ENCODE peak calls at places on chromosomes 3 and 15, in nine cellular contexts. N is AG10803, K is heart left ventricle, Z is ovary, E is foreskin fibroblast, Q is aorta, C is neural progenitor cell, Y is breast epithelium, M is AG04450. V is an unnamed sample.

GRCh38 chr3:194572131-194572789 is 61.0 kb downstream of the TMEM44 start:
- DNase-seq in N (peak), K (peak), Z (no peak), E (peak), Q (peak), C (peak), Y (no peak), M (no peak), V (peak)

GRCh38 chr3:64022451-64023186 is 675 bp downstream of the PSMD6 start:
- DNase-seq in N (peak), K (no peak), Z (no peak), E (peak), Q (no peak), C (no peak), Y (no peak), M (no peak), V (no peak)

GRCh38 chr15:100718075-100718980 is 115.9 kb downstream of the ASB7 start:
- DNase-seq in N (no peak), K (no peak), Z (no peak), E (no peak), Q (peak), C (no peak), Y (peak), M (no peak), V (no peak)

GRCh38 chr3:141797167-141797773 is 34.1 kb downstream of the GRK7 start:
- DNase-seq in N (peak), K (peak), Z (peak), E (peak), Q (peak), C (peak), Y (no peak), M (no peak), V (peak)

GRCh38 chr3:32226875-32227500 is 11.5 kb upstream of the CMTM8 start:
- DNase-seq in N (no peak), K (no peak), Z (no peak), E (peak), Q (no peak), C (no peak), Y (no peak), M (no peak), V (peak)

GRCh38 chr15:73284073-73284472 is 84.7 kb downstream of the HCN4 start:
- DNase-seq in N (peak), K (no peak), Z (no peak), E (peak), Q (no peak), C (no peak), Y (no peak), M (no peak), V (no peak)

GRCh38 chr3:33629219-33629618 is 88.8 kb downstream of the CLASP2 start:
- DNase-seq in N (no peak), K (no peak), Z (no peak), E (peak), Q (no peak), C (no peak), Y (no peak), M (no peak), V (peak)

GRCh38 chr15:80932989-80933388 is 56.6 kb downstream of the MESD start:
- DNase-seq in N (no peak), K (peak), Z (peak), E (peak), Q (peak), C (no peak), Y (no peak), M (peak), V (peak)

GRCh38 chr3:159667261-159667660 is 321.4 kb upstream of the IL12A start:
- DNase-seq in N (no peak), K (no peak), Z (no peak), E (peak), Q (no peak), C (no peak), Y (no peak), M (no peak), V (no peak)

GRCh38 chr3:12896206-12896697 is 54.9 kb upstream of the RPL32 start:
- DNase-seq in N (peak), K (peak), Z (no peak), E (peak), Q (no peak), C (peak), Y (no peak), M (no peak), V (no peak)

GRCh38 chr15:67170143-67170885 is 84.1 kb downstream of the AAGAB start:
- DNase-seq in N (no peak), K (no peak), Z (no peak), E (no peak), Q (no peak), C (no peak), Y (no peak), M (no peak), V (no peak)

GRCh38 chr15:67167131-67167530 is 87.3 kb downstream of the AAGAB start:
- DNase-seq in N (no peak), K (no peak), Z (no peak), E (no peak), Q (no peak), C (no peak), Y (no peak), M (no peak), V (no peak)

GRCh38 chr15:67166280-67167009 is 88.0 kb downstream of the AAGAB start:
- DNase-seq in N (no peak), K (no peak), Z (no peak), E (no peak), Q (no peak), C (no peak), Y (no peak), M (no peak), V (no peak)

GRCh38 chr15:67171471-67171870 is 83.0 kb downstream of the AAGAB start:
- DNase-seq in N (no peak), K (no peak), Z (no peak), E (no peak), Q (no peak), C (no peak), Y (no peak), M (no peak), V (no peak)

GRCh38 chr15:67168694-67169093 is 85.8 kb downstream of the AAGAB start:
- DNase-seq in N (no peak), K (no peak), Z (no peak), E (no peak), Q (no peak), C (no peak), Y (no peak), M (no peak), V (no peak)
- H3K4me3 ChIP-seq in N (no peak), K (no peak), Z (no peak), E (no peak), Q (no peak), C (no peak), Y (no peak), M (no peak), V (no peak)

GRCh38 chr3:183285318-183285717 is 32.3 kb downstream of the B3GNT5 start:
- DNase-seq in N (no peak), K (no peak), Z (no peak), E (no peak), Q (no peak), C (no peak), Y (no peak), M (no peak), V (no peak)
- H3K4me3 ChIP-seq in N (no peak), K (peak), Z (no peak), E (no peak), Q (no peak), C (no peak), Y (no peak), M (no peak), V (no peak)

GRCh38 chr3:149375824-149376196 is 1.6 kb downstream of the TM4SF1 start:
- DNase-seq in N (no peak), K (no peak), Z (no peak), E (no peak), Q (no peak), C (no peak), Y (no peak), M (no peak), V (no peak)

GRCh38 chr3:149376728-149377407 is 581 bp downstream of the TM4SF1 start:
- DNase-seq in N (peak), K (no peak), Z (no peak), E (peak), Q (no peak), C (no peak), Y (no peak), M (no peak), V (no peak)

GRCh38 chr3:149381173-149382090 is 4.0 kb upstream of the TM4SF1 start:
- DNase-seq in N (no peak), K (no peak), Z (no peak), E (no peak), Q (no peak), C (no peak), Y (no peak), M (no peak), V (no peak)

GRCh38 chr3:149377408-149378111 is at the start of gene TM4SF1:
- DNase-seq in N (peak), K (peak), Z (peak), E (peak), Q (peak), C (no peak), Y (peak), M (peak), V (peak)

GRCh38 chr3:149378420-149379388 is 1.3 kb upstream of the TM4SF1 start:
- DNase-seq in N (no peak), K (no peak), Z (no peak), E (no peak), Q (no peak), C (no peak), Y (no peak), M (no peak), V (no peak)
- H3K4me3 ChIP-seq in N (no peak), K (peak), Z (no peak), E (no peak), Q (no peak), C (no peak), Y (peak), M (no peak), V (no peak)

DNA sequence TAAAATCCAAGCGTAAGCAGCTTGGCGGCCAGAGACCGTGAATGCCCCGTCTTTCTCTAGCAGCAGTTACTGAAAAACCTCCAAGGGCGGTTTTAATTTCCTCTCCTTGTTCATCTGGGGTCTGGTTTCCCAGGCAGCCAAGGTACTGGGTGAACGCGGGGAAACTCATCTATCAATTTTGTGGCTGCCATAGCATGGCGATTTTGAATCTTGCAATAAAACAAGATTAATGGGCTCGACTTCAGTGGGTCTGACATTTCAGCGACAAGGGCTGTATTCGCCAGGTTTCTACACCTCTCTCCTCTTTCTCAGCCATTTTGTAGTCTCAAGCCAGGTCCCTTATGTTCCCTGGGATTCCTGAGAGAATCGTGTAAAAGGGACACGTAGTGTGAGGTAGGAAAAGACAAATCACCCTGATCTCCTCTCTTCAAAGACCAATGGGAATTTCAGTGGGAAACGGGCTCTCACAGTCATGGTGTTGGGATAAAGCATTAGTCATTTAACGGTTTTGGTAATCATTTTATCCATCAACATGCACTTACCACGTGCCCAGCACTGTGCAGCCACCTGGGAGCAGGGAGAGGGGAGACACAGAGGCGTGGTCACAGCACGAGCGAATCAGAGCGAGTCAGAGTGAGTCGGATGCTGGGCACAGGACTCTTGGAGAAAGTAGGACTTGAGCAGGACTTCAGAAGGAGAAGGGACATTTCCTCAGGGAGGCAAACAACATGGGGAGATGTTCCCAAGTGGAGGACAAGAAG is 130.6 kb downstream of the MINAR1 start:
- DNase-seq in N (no peak), K (no peak), Z (no peak), E (peak), Q (no peak), C (no peak), Y (no peak), M (no peak), V (no peak)
- H3K4me3 ChIP-seq in N (peak), K (no peak), Z (no peak), E (no peak), Q (no peak), C (no peak), Y (no peak), M (no peak), V (peak)

DNA sequence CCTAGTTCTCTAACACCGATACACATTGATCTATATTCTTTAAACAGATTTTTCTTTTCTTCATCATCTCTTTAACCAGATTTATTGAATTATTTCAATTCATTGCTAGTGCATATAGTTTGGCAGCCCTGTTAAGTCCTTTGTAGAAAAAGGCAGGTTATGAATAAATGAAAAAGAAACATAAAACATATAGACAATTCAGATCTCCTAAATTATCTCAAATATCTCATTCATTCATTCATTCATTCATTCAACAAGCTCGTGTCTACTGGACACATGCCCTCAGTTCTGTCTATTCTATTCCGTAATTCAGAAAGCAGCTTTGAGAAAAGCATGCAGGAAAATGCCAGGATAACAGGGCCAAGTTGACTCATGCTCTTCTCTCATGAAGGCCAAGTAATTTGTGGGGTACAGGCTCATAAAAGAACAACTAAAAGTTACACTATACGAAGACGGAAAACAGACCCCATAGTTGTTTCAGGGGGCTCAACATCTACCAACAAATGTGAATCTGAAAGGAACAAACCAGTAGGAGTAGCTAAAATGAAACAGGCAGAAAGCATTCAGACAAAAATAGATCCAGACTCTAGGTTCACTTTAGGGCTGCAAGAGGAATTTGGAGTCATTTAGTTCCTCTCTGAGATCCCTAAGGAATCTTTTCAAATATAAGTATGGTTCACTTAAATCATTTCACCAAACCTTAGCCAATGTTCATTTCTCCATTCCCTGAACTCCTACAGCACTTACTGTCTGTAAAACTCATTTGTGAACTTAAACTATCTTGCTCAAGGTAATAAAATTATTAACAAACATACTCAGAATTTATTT is 7.5 kb downstream of the ZNF148 start:
- DNase-seq in N (peak), K (no peak), Z (no peak), E (peak), Q (no peak), C (no peak), Y (no peak), M (no peak), V (no peak)
- H3K4me3 ChIP-seq in N (no peak), K (no peak), Z (no peak), E (no peak), Q (no peak), C (no peak), Y (no peak), M (no peak), V (no peak)

V was measured in skeletal muscle cell.